ENCODE peak calls at places on chromosomes 5 and 9, in five cellular contexts. G is brain microvascular endothelial cell, R is SK-N-SH, N is cardiac muscle cell, E is AG04450. Y is an unnamed sample.

GRCh38 chr5:172429201-172429940 is 25.0 kb downstream of the SH3PXD2B start:
- DNase-seq in R (no peak), N (peak; percentile 95), G (peak; percentile 19), E (no peak), Y (peak; percentile 89)

GRCh38 chr9:134983094-134983493 is 65.4 kb upstream of the FCN1 start:
- DNase-seq in R (no peak), N (peak; percentile 11), E (no peak), G (no peak), Y (no peak)

GRCh38 chr9:122125891-122126331 is 32.8 kb upstream of the TTLL11 start:
- DNase-seq in R (peak; percentile 56), E (no peak), N (peak; percentile 24), G (peak; percentile 7), Y (no peak)

GRCh38 chr9:134545213-134546211 is 96.1 kb upstream of the COL5A1 start:
- DNase-seq in N (peak; percentile 84), R (no peak), E (no peak), G (peak; percentile 38), Y (peak; percentile 78)

GRCh38 chr9:111027798-111028197 is 10.5 kb downstream of the LPAR1 start:
- DNase-seq in E (no peak), R (no peak), N (no peak), G (no peak), Y (no peak)

GRCh38 chr9:38421498-38422211 is 2.6 kb downstream of the IGFBPL1 start:
- DNase-seq in N (peak; percentile 18), G (no peak), E (no peak), R (peak; percentile 91), Y (no peak)

GRCh38 chr5:96117863-96118651 is 156.4 kb upstream of the ELL2 start:
- DNase-seq in E (no peak), R (no peak), N (no peak), G (no peak), Y (no peak)

GRCh38 chr5:1131191-1131621 is 19.3 kb upstream of the SLC12A7 start:
- DNase-seq in G (no peak), N (no peak), E (no peak), R (no peak), Y (no peak)

GRCh38 chr9:89137548-89138462 is 40.8 kb downstream of the SHC3 start:
- DNase-seq in G (peak; percentile 96), E (peak; percentile 76), N (peak; percentile 97), R (no peak), Y (peak; percentile 75)

GRCh38 chr5:33854733-33855151 is 37.0 kb downstream of the ADAMTS12 start:
- DNase-seq in R (no peak), N (peak; percentile 95), E (no peak), G (peak; percentile 95), Y (no peak)

GRCh38 chr5:1737790-1738405 is 61.7 kb downstream of the MRPL36 start:
- DNase-seq in E (no peak), N (peak; percentile 33), R (peak; percentile 42), G (peak; percentile 18), Y (no peak)

GRCh38 chr5:110751902-110752762 is 13.3 kb downstream of the SLC25A46 start:
- DNase-seq in R (no peak), E (peak; percentile 44), G (no peak), N (no peak), Y (no peak)

GRCh38 chr9:127116088-127116726 is 6.2 kb downstream of the ANGPTL2 start:
- DNase-seq in R (no peak), N (no peak), E (no peak), G (no peak), Y (no peak)

GRCh38 chr5:82641362-82641988 is 363.3 kb upstream of the RPS23 start:
- DNase-seq in G (peak; percentile 85), E (peak; percentile 65), N (peak; percentile 95), R (peak; percentile 64), Y (peak; percentile 36)

GRCh38 chr5:180069589-180070247 is 1.8 kb downstream of the RNF130 start:
- DNase-seq in E (no peak), N (peak; percentile 20), R (no peak), G (no peak), Y (no peak)

GRCh38 chr5:43010956-43011355 is 29.2 kb downstream of the ANXA2R start:
- DNase-seq in G (no peak), R (no peak), E (no peak), N (no peak), Y (no peak)

GRCh38 chr9:114375386-114375785 is 12.4 kb downstream of the AKNA start:
- DNase-seq in R (no peak), E (no peak), N (no peak), G (no peak), Y (no peak)

GRCh38 chr5:68478306-68479091 is 262.9 kb downstream of the PIK3R1 start:
- DNase-seq in E (no peak), R (no peak), N (peak; percentile 37), G (no peak), Y (peak; percentile 62)

GRCh38 chr5:10635861-10636350 is 72.0 kb downstream of the ANKRD33B start:
- DNase-seq in N (no peak), E (no peak), G (no peak), R (no peak), Y (no peak)

GRCh38 chr5:166594552-166594951 is 1696.9 kb upstream of the WWC1 start:
- DNase-seq in R (no peak), G (no peak), E (no peak), N (peak; percentile 3), Y (no peak)

GRCh38 chr9:90393355-90394152 is 249.1 kb downstream of the DIRAS2 start:
- DNase-seq in N (no peak), R (no peak), G (no peak), E (no peak), Y (no peak)

GRCh38 chr9:78782234-78782633 is 485.3 kb downstream of the PSAT1 start:
- DNase-seq in G (no peak), R (no peak), E (no peak), N (no peak), Y (no peak)

GRCh38 chr9:118693645-118694044 is 675.6 kb downstream of the BRINP1 start:
- DNase-seq in N (no peak), G (no peak), E (no peak), R (no peak), Y (no peak)

GRCh38 chr9:80836013-80836412 is 853.3 kb downstream of the TLE1 start:
- DNase-seq in R (no peak), N (no peak), E (no peak), G (no peak), Y (no peak)

GRCh38 chr5:53571403-53571802 is 11.0 kb downstream of the NDUFS4 start:
- DNase-seq in R (no peak), E (no peak), G (no peak), N (no peak), Y (no peak)

GRCh38 chr5:36928947-36929346 is 52.4 kb downstream of the NIPBL start:
- DNase-seq in N (peak; percentile 36), G (peak; percentile 28), R (no peak), E (peak; percentile 18), Y (peak; percentile 42)

GRCh38 chr5:58107704-58108103 is 352.2 kb downstream of the PLK2 start:
- DNase-seq in G (peak; percentile 3), N (peak; percentile 11), E (no peak), R (no peak), Y (no peak)

DNA sequence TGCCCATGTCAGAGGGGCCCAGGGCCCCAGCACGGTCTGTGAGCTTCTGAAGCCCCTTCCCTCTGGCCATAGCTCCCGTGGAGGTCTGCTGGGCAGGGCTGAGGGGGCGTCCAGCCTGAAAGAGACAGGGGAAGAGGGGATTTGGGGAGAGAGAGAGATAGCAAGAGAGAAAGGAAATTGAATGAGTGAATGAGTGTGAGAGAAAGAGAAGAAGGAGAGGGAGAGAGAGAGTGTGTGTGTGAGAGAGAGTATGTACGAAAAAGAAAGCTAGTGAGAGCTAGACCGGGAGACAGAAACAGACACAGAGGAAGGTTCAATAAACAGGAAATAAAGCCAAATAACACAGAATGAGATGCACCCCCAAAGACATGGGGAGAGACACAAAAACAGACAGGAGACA is 37.4 kb downstream of the PAX5 start:
- DNase-seq in E (no peak), G (no peak), N (no peak), R (no peak), Y (no peak)
- H3K27me3 ChIP-seq in E (peaks cover 35% of the 10 kb centered on the region), G (peaks cover 17% of the 10 kb centered on the region), N (peaks cover 62% of the 10 kb centered on the region), R (peaks cover 7% of the 10 kb centered on the region), Y (peaks cover 34% of the 10 kb centered on the region)

GRCh38 chr5:130541617-130542221 is 623.3 kb downstream of the HINT1 start:
- DNase-seq in R (no peak), G (peak; percentile 78), N (peak; percentile 76), E (no peak), Y (no peak)

GRCh38 chr5:130546216-130546615 is 618.8 kb downstream of the HINT1 start:
- DNase-seq in R (no peak), G (no peak), E (no peak), N (no peak), Y (no peak)

GRCh38 chr5:130550553-130550940 is 614.5 kb downstream of the HINT1 start:
- DNase-seq in G (no peak), R (no peak), N (no peak), E (no peak), Y (no peak)

GRCh38 chr5:130549884-130550552 is 615.0 kb downstream of the HINT1 start:
- DNase-seq in G (peak; percentile 95), E (no peak), R (no peak), N (peak; percentile 78), Y (no peak)

GRCh38 chr5:130545291-130545690 is 619.8 kb downstream of the HINT1 start:
- DNase-seq in G (no peak), N (no peak), R (no peak), E (no peak), Y (no peak)
- TF ChIP-seq CTCF in G (no peak), N (no peak), R (no peak), E (no peak), Y (no peak)

GRCh38 chr9:137621131-137621757 is 2.4 kb downstream of the EHMT1 start:
- DNase-seq in E (no peak), G (peak; percentile 41), N (peak; percentile 25), R (no peak), Y (no peak)
- H3K4me3 ChIP-seq in E (no peak overlapping the region), G (no peak overlapping the region), N (no peak overlapping the region), R (no peak overlapping the region), Y (no peak overlapping the region)

GRCh38 chr9:124044448-124044847 is 32.9 kb downstream of the LHX2 start:
- DNase-seq in G (no peak), E (no peak), R (no peak), N (no peak), Y (no peak)
- H3K27me3 ChIP-seq in G (peaks cover 64% of the 10 kb centered on the region), E (peaks cover 64% of the 10 kb centered on the region), R (peaks cover 18% of the 10 kb centered on the region), N (peaks cover 76% of the 10 kb centered on the region), Y (peaks cover 20% of the 10 kb centered on the region)

DNA sequence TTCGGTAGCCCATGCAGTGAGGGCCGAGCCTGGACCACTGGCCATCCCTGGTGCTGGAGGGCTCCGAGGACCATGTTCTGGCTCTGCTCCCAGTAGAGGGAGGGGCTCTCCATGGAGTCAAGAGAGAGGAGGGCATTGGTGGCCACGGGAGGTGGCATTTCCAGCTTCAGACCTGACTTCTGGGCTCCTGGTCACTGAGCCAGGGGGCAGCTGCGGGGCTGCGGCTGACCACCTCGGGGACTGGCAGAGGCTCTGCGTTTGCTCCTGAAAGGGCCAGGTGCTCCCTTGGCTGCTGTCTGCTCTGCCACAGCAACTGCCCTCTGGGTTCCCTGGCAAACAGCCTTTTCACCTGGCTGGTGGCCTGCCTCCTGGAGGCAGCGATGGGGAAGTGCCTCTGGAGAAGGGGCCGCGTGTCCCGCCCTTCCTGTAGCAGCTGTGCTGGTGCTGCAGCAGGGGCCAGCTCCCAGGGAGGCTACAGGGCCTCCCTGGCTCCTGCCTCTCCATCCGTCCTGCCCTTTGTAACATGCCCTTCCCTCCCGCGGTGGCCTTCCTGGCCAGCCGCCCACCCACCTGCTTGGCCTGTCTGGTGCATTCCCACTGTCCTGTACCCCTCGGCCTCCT is 144.6 kb downstream of the CACNA1B start:
- DNase-seq in N (peak; percentile 2), R (peak; percentile 22), G (no peak), E (no peak), Y (no peak)
- TF ChIP-seq CTCF in N (peak; percentile 22), R (no peak), G (peak; percentile 39), E (no peak), Y (no peak)